ENCODE peak calls at places on chromosomes 12 and 14, in six cellular contexts. One of them, this sample, is unnamed.

GRCh38 chr12:22672951-22673350 is 48.0 kb downstream of the ETNK1 start:
- DNase-seq in AG04450: peak; percentile 39
- DNase-seq in fibroblast of pulmonary artery: peak; percentile 48
- DNase-seq in NB4: no peak
- DNase-seq in endothelial cell: no peak
- DNase-seq in RWPE2: no peak
- DNase-seq in this sample: no peak

GRCh38 chr14:36054353-36055051 is 122.0 kb downstream of the PTCSC3 start:
- DNase-seq in AG04450: no peak
- DNase-seq in fibroblast of pulmonary artery: no peak
- DNase-seq in RWPE2: no peak
- DNase-seq in endothelial cell: no peak
- DNase-seq in NB4: no peak
- DNase-seq in this sample: no peak

GRCh38 chr14:31286456-31287293 is 79.1 kb upstream of the HECTD1 start:
- DNase-seq in endothelial cell: no peak
- DNase-seq in AG04450: no peak
- DNase-seq in fibroblast of pulmonary artery: no peak
- DNase-seq in NB4: no peak
- DNase-seq in RWPE2: peak; percentile 42
- DNase-seq in this sample: peak; percentile 37

GRCh38 chr12:9843416-9843815 is 16.1 kb downstream of the KLRF1 start:
- DNase-seq in fibroblast of pulmonary artery: no peak
- DNase-seq in RWPE2: no peak
- DNase-seq in AG04450: no peak
- DNase-seq in endothelial cell: no peak
- DNase-seq in NB4: no peak
- DNase-seq in this sample: no peak

GRCh38 chr12:6612247-6612646 is 5.1 kb upstream of the CHD4 start:
- DNase-seq in RWPE2: no peak
- DNase-seq in endothelial cell: no peak
- DNase-seq in fibroblast of pulmonary artery: no peak
- DNase-seq in AG04450: no peak
- DNase-seq in NB4: no peak
- DNase-seq in this sample: no peak

GRCh38 chr12:112239881-112240280 is 114.5 kb downstream of the TRAFD1 start:
- DNase-seq in NB4: no peak
- DNase-seq in AG04450: no peak
- DNase-seq in endothelial cell: no peak
- DNase-seq in RWPE2: no peak
- DNase-seq in fibroblast of pulmonary artery: peak; percentile 18
- DNase-seq in this sample: no peak

GRCh38 chr12:121990692-121991603 is 30.7 kb upstream of the BCL7A start:
- DNase-seq in NB4: no peak
- DNase-seq in AG04450: no peak
- DNase-seq in fibroblast of pulmonary artery: no peak
- DNase-seq in RWPE2: no peak
- DNase-seq in endothelial cell: no peak
- DNase-seq in this sample: no peak

GRCh38 chr12:131163189-131163738 is 209.6 kb downstream of the ADGRD1 start:
- DNase-seq in RWPE2: no peak
- DNase-seq in AG04450: no peak
- DNase-seq in endothelial cell: no peak
- DNase-seq in NB4: no peak
- DNase-seq in fibroblast of pulmonary artery: no peak
- DNase-seq in this sample: no peak

GRCh38 chr12:14995583-14996425 is 23.0 kb downstream of the PDE6H start:
- DNase-seq in RWPE2: no peak
- DNase-seq in fibroblast of pulmonary artery: peak; percentile 92
- DNase-seq in endothelial cell: no peak
- DNase-seq in AG04450: peak; percentile 55
- DNase-seq in NB4: peak; percentile 71
- DNase-seq in this sample: no peak

GRCh38 chr12:65082411-65082810 is 38.7 kb downstream of the WIF1 start:
- DNase-seq in NB4: no peak
- DNase-seq in RWPE2: no peak
- DNase-seq in endothelial cell: no peak
- DNase-seq in AG04450: no peak
- DNase-seq in fibroblast of pulmonary artery: no peak
- DNase-seq in this sample: no peak

GRCh38 chr14:59897757-59898383 is 22.1 kb upstream of the LRRC9 start:
- DNase-seq in NB4: peak; percentile 28
- DNase-seq in RWPE2: no peak
- DNase-seq in fibroblast of pulmonary artery: peak; percentile 61
- DNase-seq in endothelial cell: peak; percentile 53
- DNase-seq in AG04450: no peak
- DNase-seq in this sample: peak; percentile 23

GRCh38 chr14:69268223-69268622 is 8.3 kb downstream of the GALNT16 start:
- DNase-seq in endothelial cell: no peak
- DNase-seq in RWPE2: no peak
- DNase-seq in fibroblast of pulmonary artery: peak; percentile 44
- DNase-seq in NB4: no peak
- DNase-seq in AG04450: no peak
- DNase-seq in this sample: no peak

GRCh38 chr14:48936352-48936751 is 649.8 kb downstream of the RPS29 start:
- DNase-seq in endothelial cell: no peak
- DNase-seq in AG04450: no peak
- DNase-seq in fibroblast of pulmonary artery: peak; percentile 32
- DNase-seq in NB4: no peak
- DNase-seq in RWPE2: no peak
- DNase-seq in this sample: no peak

GRCh38 chr12:22537000-22537544 is 7.3 kb downstream of the C2CD5 start:
- DNase-seq in endothelial cell: no peak
- DNase-seq in AG04450: no peak
- DNase-seq in NB4: no peak
- DNase-seq in RWPE2: no peak
- DNase-seq in fibroblast of pulmonary artery: no peak
- DNase-seq in this sample: no peak

GRCh38 chr12:47862881-47863280 is 41.9 kb downstream of the VDR start:
- DNase-seq in NB4: no peak
- DNase-seq in RWPE2: no peak
- DNase-seq in AG04450: no peak
- DNase-seq in endothelial cell: no peak
- DNase-seq in fibroblast of pulmonary artery: no peak
- DNase-seq in this sample: no peak

GRCh38 chr12:76674669-76675315 is 89.1 kb upstream of the ZDHHC17 start:
- DNase-seq in endothelial cell: no peak
- DNase-seq in NB4: peak; percentile 16
- DNase-seq in AG04450: no peak
- DNase-seq in RWPE2: no peak
- DNase-seq in fibroblast of pulmonary artery: no peak
- DNase-seq in this sample: no peak

GRCh38 chr12:84996759-84997158 is 39.3 kb downstream of the TSPAN19 start:
- DNase-seq in AG04450: no peak
- DNase-seq in NB4: no peak
- DNase-seq in RWPE2: no peak
- DNase-seq in endothelial cell: no peak
- DNase-seq in fibroblast of pulmonary artery: no peak
- DNase-seq in this sample: no peak

GRCh38 chr12:57892232-57892987 is 45.9 kb upstream of the CTDSP2 start:
- DNase-seq in NB4: no peak
- DNase-seq in AG04450: no peak
- DNase-seq in fibroblast of pulmonary artery: no peak
- DNase-seq in RWPE2: no peak
- DNase-seq in endothelial cell: no peak
- DNase-seq in this sample: no peak

GRCh38 chr14:52706286-52706685 is 714 bp upstream of the PSMC6 start:
- DNase-seq in AG04450: no peak
- DNase-seq in fibroblast of pulmonary artery: no peak
- DNase-seq in NB4: peak; percentile 72
- DNase-seq in endothelial cell: no peak
- DNase-seq in RWPE2: no peak
- DNase-seq in this sample: no peak

GRCh38 chr14:75018684-75019083 is 16.0 kb downstream of the EIF2B2 start:
- DNase-seq in NB4: no peak
- DNase-seq in endothelial cell: no peak
- DNase-seq in RWPE2: no peak
- DNase-seq in fibroblast of pulmonary artery: no peak
- DNase-seq in AG04450: no peak
- DNase-seq in this sample: no peak

DNA sequence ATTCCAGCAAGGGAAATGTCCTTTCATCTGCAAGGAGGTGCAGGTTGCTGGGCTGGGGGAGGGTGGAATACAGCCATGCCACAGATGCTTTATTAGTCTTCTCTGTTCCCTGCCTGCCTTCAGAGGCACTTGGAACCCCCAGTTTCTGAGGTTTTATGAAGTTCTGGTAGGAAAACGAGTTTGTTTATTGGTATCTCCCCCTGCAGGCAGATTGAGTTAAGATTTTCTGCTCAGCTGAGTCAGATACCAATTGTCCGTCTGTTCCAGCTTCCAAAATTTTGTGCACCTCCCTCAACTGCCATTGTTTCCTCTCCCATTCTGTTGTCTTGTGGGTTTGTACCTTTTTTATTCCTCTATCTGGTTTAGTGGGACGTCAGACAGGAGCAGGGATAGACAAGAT is 155.6 kb downstream of the ETV6 start:
- DNase-seq in NB4: peak; percentile 66
- DNase-seq in fibroblast of pulmonary artery: no peak
- DNase-seq in endothelial cell: no peak
- DNase-seq in AG04450: no peak
- DNase-seq in RWPE2: no peak
- DNase-seq in this sample: no peak
- TF ChIP-seq CTCF in NB4: no peak
- TF ChIP-seq CTCF in fibroblast of pulmonary artery: peak; percentile 4
- TF ChIP-seq CTCF in endothelial cell: peak; percentile 31
- TF ChIP-seq CTCF in AG04450: peak; percentile 21
- TF ChIP-seq CTCF in RWPE2: no peak
- TF ChIP-seq CTCF in this sample: peak; percentile 32

GRCh38 chr14:94780536-94781404 is 10.9 kb upstream of the GSC start:
- DNase-seq in RWPE2: no peak
- DNase-seq in NB4: no peak
- DNase-seq in endothelial cell: no peak
- DNase-seq in AG04450: no peak
- DNase-seq in fibroblast of pulmonary artery: no peak
- DNase-seq in this sample: no peak
- TF ChIP-seq CTCF in RWPE2: no peak
- TF ChIP-seq CTCF in NB4: no peak
- TF ChIP-seq CTCF in endothelial cell: no peak
- TF ChIP-seq CTCF in AG04450: no peak
- TF ChIP-seq CTCF in fibroblast of pulmonary artery: no peak
- TF ChIP-seq CTCF in this sample: no peak

GRCh38 chr12:68356060-68356748 is 24.0 kb upstream of the MDM1 start:
- DNase-seq in RWPE2: no peak
- DNase-seq in NB4: no peak
- DNase-seq in endothelial cell: no peak
- DNase-seq in fibroblast of pulmonary artery: no peak
- DNase-seq in AG04450: no peak
- DNase-seq in this sample: no peak

GRCh38 chr12:68359669-68360068 is 27.5 kb upstream of the MDM1 start:
- DNase-seq in RWPE2: no peak
- DNase-seq in fibroblast of pulmonary artery: peak; percentile 46
- DNase-seq in endothelial cell: no peak
- DNase-seq in NB4: peak; percentile 82
- DNase-seq in AG04450: no peak
- DNase-seq in this sample: no peak

GRCh38 chr12:68361953-68362352 is 29.8 kb upstream of the MDM1 start:
- DNase-seq in NB4: no peak
- DNase-seq in AG04450: no peak
- DNase-seq in RWPE2: no peak
- DNase-seq in endothelial cell: no peak
- DNase-seq in fibroblast of pulmonary artery: no peak
- DNase-seq in this sample: no peak

GRCh38 chr12:68358532-68359485 is 26.6 kb upstream of the MDM1 start:
- DNase-seq in AG04450: peak; percentile 54
- DNase-seq in RWPE2: no peak
- DNase-seq in NB4: peak; percentile 87
- DNase-seq in fibroblast of pulmonary artery: peak; percentile 90
- DNase-seq in endothelial cell: peak; percentile 52
- DNase-seq in this sample: peak; percentile 16
- TF ChIP-seq CTCF in AG04450: peak; percentile 75
- TF ChIP-seq CTCF in RWPE2: peak; percentile 79
- TF ChIP-seq CTCF in NB4: peak; percentile 62
- TF ChIP-seq CTCF in fibroblast of pulmonary artery: peak; percentile 76
- TF ChIP-seq CTCF in endothelial cell: peak; percentile 73
- TF ChIP-seq CTCF in this sample: peak; percentile 63

GRCh38 chr12:69649529-69649928 is 38.8 kb upstream of the LRRC10 start:
- DNase-seq in RWPE2: no peak
- DNase-seq in AG04450: no peak
- DNase-seq in NB4: no peak
- DNase-seq in endothelial cell: no peak
- DNase-seq in fibroblast of pulmonary artery: no peak
- DNase-seq in this sample: no peak
- TF ChIP-seq CTCF in RWPE2: peak; percentile 26
- TF ChIP-seq CTCF in AG04450: no peak
- TF ChIP-seq CTCF in NB4: no peak
- TF ChIP-seq CTCF in endothelial cell: no peak
- TF ChIP-seq CTCF in fibroblast of pulmonary artery: no peak
- TF ChIP-seq CTCF in this sample: no peak

DNA sequence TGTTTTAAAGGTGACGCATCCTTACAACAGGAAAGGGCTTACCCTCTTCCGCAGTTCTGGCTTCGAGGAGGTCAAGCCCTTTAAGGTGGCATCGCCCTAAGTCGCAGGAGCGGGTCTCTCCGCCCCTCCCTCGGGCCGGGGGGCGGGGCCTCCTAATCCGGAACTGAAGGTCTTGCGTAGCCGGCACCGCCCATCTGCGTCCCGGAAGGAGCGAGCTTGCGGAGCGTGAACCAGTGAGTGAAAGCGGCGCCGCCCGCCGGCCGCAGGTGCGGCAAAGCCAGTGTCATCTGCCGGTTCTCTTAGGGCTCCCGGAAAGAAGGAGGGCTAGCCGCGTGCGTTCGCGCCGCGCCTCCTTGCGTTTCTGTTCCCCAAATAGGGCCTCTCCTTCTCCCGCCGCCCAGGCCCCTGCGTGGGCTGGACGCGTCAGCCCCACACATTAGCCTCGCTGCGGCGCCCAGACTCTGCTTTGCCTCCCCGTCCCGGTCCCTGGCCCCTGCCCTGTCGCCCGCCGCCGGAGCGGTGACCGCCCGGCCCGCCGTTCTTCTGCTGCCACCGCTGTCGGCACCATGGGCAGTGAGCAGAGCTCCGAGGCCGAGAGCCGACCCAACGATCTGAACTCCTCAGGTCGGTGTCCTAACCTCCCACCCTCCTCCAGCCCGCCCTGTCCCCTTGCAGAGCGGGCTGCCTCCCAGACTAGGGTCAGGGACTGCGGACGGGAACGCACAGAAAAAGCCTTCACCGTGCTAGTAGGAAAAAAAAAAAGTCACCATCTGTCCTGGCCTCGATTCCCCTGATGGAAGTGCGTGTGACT is at the start of gene BORCS5:
- DNase-seq in RWPE2: peak; percentile 86
- DNase-seq in AG04450: peak; percentile 60
- DNase-seq in fibroblast of pulmonary artery: peak; percentile 91
- DNase-seq in NB4: peak; percentile 99
- DNase-seq in endothelial cell: peak; percentile 90
- DNase-seq in this sample: peak; percentile 98
- TF ChIP-seq CTCF in RWPE2: peak; percentile 11
- TF ChIP-seq CTCF in AG04450: no peak
- TF ChIP-seq CTCF in fibroblast of pulmonary artery: peak; percentile 24
- TF ChIP-seq CTCF in NB4: no peak
- TF ChIP-seq CTCF in endothelial cell: no peak
- TF ChIP-seq CTCF in this sample: peak; percentile 3

GRCh38 chr14:99255621-99256482 is 16.1 kb downstream of the BCL11B start:
- DNase-seq in AG04450: no peak
- DNase-seq in RWPE2: no peak
- DNase-seq in endothelial cell: no peak
- DNase-seq in fibroblast of pulmonary artery: no peak
- DNase-seq in NB4: no peak
- DNase-seq in this sample: no peak
- TF ChIP-seq CTCF in AG04450: no peak
- TF ChIP-seq CTCF in RWPE2: no peak
- TF ChIP-seq CTCF in endothelial cell: no peak
- TF ChIP-seq CTCF in fibroblast of pulmonary artery: no peak
- TF ChIP-seq CTCF in NB4: no peak
- TF ChIP-seq CTCF in this sample: no peak